ENCODE peak calls at places on chromosomes 12 and 14, in five cellular contexts. P is fibroblast of lung, O is IMR-90, S is mammary epithelial cell, B is neural progenitor cell. J is an unnamed sample.

GRCh38 chr12:96981053-96981452 is 74.0 kb downstream of the NEDD1 start:
- DNase-seq in P (peak; percentile 68), O (peak; percentile 90), S (peak; percentile 46), B (no peak), J (no peak)

GRCh38 chr14:96208739-96209138 is 4.1 kb downstream of the BDKRB2 start:
- DNase-seq in P (no peak), O (no peak), S (no peak), B (no peak), J (no peak)

GRCh38 chr14:83467811-83468210 is 1934.2 kb upstream of the SEL1L start:
- DNase-seq in P (no peak), O (peak; percentile 27), S (no peak), B (no peak), J (no peak)

GRCh38 chr12:75944097-75944904 is 87.3 kb downstream of the PHLDA1 start:
- DNase-seq in P (peak; percentile 88), O (peak; percentile 95), S (peak; percentile 93), B (no peak), J (no peak)

GRCh38 chr12:42643881-42644579 is 54.5 kb upstream of the PRICKLE1 start:
- DNase-seq in P (no peak), O (no peak), S (no peak), B (no peak), J (no peak)

GRCh38 chr12:70052476-70052875 is 190.8 kb upstream of the CNOT2 start:
- DNase-seq in P (no peak), O (no peak), S (no peak), B (no peak), J (no peak)

GRCh38 chr12:116048886-116049285 is 228.6 kb downstream of the MED13L start:
- DNase-seq in P (no peak), O (no peak), S (no peak), B (no peak), J (no peak)

GRCh38 chr12:85627584-85627983 is 208.6 kb downstream of the RASSF9 start:
- DNase-seq in P (peak; percentile 28), O (peak; percentile 92), S (peak; percentile 79), B (no peak), J (no peak)

GRCh38 chr14:81450100-81450531 is 50.0 kb upstream of the STON2 start:
- DNase-seq in P (peak; percentile 38), O (no peak), S (no peak), B (peak; percentile 28), J (no peak)

GRCh38 chr12:79055926-79056674 is 191.5 kb downstream of the SYT1 start:
- DNase-seq in P (peak; percentile 63), O (peak; percentile 92), S (peak; percentile 82), B (no peak), J (no peak)

GRCh38 chr14:71060795-71061455 is 153.7 kb downstream of the PCNX1 start:
- DNase-seq in P (no peak), O (peak; percentile 44), S (no peak), B (no peak), J (no peak)

GRCh38 chr14:42192659-42193425 is 586.2 kb downstream of the LRFN5 start:
- DNase-seq in P (peak; percentile 99), O (peak; percentile 98), S (peak; percentile 66), B (no peak), J (no peak)

GRCh38 chr14:89977668-89978067 is 21.9 kb downstream of the TDP1 start:
- DNase-seq in P (no peak), O (no peak), S (no peak), B (no peak), J (no peak)

GRCh38 chr14:99262977-99263448 is 9.0 kb downstream of the BCL11B start:
- DNase-seq in P (no peak), O (no peak), S (no peak), B (no peak), J (no peak)

GRCh38 chr14:81331229-81332026 is 68.7 kb downstream of the STON2 start:
- DNase-seq in P (no peak), O (no peak), S (peak; percentile 29), B (peak; percentile 48), J (no peak)

GRCh38 chr12:54128466-54128865 is 60.3 kb downstream of the SMUG1 start:
- DNase-seq in P (no peak), O (no peak), S (no peak), B (peak; percentile 60), J (no peak)

GRCh38 chr12:29796823-29797263 is 13.1 kb upstream of the TMTC1 start:
- DNase-seq in P (peak; percentile 97), O (peak; percentile 97), S (peak; percentile 81), B (peak; percentile 55), J (peak; percentile 22)

GRCh38 chr14:44962573-44963528 is 861 bp downstream of the TOGARAM1 start:
- DNase-seq in P (peak; percentile 50), O (peak; percentile 54), S (peak; percentile 38), B (peak; percentile 66), J (peak; percentile 60)

GRCh38 chr12:42670719-42671118 is 81.2 kb upstream of the PRICKLE1 start:
- DNase-seq in P (no peak), O (no peak), S (no peak), B (no peak), J (no peak)

GRCh38 chr12:54749191-54749818 is 101.1 kb upstream of the DCD start:
- DNase-seq in P (peak; percentile 59), O (peak; percentile 47), S (peak; percentile 28), B (peak; percentile 62), J (peak; percentile 26)

GRCh38 chr14:103188691-103189480 is 65.6 kb downstream of the TNFAIP2 start:
- DNase-seq in P (no peak), O (no peak), S (no peak), B (peak; percentile 36), J (peak; percentile 45)

GRCh38 chr14:95339301-95339865 is 19.7 kb upstream of the CLMN start:
- DNase-seq in P (no peak), O (no peak), S (no peak), B (no peak), J (peak; percentile 84)

GRCh38 chr12:13130981-13131380 is 27.5 kb upstream of the GSG1 start:
- DNase-seq in P (no peak), O (no peak), S (no peak), B (no peak), J (no peak)

GRCh38 chr12:113048716-113049127 is 7.8 kb upstream of the DTX1 start:
- DNase-seq in P (peak; percentile 71), O (peak; percentile 51), S (peak; percentile 32), B (peak; percentile 85), J (peak; percentile 71)

GRCh38 chr12:124130717-124131670 is 158.0 kb downstream of the ZNF664 start:
- DNase-seq in P (no peak), O (no peak), S (no peak), B (no peak), J (peak; percentile 24)

GRCh38 chr12:91133871-91134270 is 22.6 kb upstream of the LUM start:
- DNase-seq in P (peak; percentile 66), O (peak; percentile 91), S (peak; percentile 28), B (no peak), J (no peak)

GRCh38 chr14:54672688-54673087 is 105.8 kb downstream of the SAMD4A start:
- DNase-seq in P (no peak), O (no peak), S (no peak), B (no peak), J (no peak)
- H3K4me3 ChIP-seq in P (no peak overlapping the region), O (no peak overlapping the region), S (no peak overlapping the region), B (no peak overlapping the region), J (no peak overlapping the region)

DNA sequence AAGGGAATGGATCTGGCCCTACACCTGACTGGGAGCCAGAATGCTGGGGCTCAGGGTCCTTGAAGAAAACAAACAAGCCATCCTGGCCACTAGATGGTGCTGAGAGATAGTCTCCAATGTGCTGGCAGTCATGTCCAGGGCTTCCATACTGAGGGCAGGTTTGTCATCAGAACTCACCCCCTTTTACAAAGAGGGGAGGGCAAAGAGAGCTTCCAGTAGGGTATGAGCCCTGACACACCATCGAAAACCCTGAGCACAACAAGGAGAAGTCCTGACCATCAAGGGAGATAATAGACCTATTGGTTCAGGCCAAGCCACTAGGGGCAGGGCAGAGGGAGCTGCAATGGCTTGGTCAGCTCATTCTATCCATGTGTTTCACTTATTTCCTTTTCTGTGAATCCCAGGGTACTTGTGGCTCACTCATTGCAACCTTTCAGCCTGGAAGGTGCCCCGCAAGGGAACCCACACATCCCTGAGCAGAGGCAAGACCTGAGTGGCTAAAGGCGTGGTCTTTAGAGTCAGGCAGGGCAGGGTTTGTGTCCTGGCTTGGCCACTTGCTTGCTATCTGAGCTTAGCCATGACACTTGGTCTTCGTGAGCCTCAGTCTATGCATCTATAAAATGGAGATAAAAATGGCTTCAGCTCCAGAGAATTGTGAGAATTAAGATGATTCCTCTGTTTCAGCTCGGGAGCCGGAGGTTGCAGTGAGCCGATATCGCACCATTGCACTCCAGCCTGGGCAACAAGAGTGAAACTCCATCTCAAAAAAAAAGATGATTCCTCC is 6.2 kb upstream of the PLEKHH1 start:
- DNase-seq in P (peak; percentile 53), O (peak; percentile 45), S (peak; percentile 51), B (peak; percentile 68), J (peak; percentile 70)
- TF ChIP-seq CTCF in P (peak; percentile 67), O (peak; percentile 53), S (peak; percentile 73), B (peak; percentile 88), J (peak; percentile 69)

DNA sequence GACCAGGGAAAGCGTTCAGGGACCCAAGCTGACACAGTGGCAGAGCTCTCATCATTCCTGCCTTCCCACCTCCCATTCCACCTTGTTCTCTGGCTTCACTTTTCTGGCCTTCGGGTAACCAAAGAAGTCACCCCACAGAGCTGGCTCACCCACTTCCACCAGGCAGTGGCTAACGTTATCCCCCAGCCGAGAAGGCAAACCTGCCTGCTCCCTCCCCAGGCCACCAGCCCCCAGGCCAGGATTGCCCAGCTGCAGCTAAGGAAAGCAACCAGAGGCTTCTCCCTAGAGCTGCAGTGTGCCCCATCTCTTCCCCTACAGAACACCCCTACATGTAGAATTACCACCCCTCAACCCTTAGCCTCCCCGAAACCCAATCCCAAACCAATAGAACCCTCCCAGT is 22.2 kb downstream of the CCDC88C start:
- DNase-seq in P (no peak), O (no peak), S (no peak), B (no peak), J (no peak)
- H3K9ac ChIP-seq in P (no peak overlapping the region), O (no peak overlapping the region), S (no peak overlapping the region), B (no peak overlapping the region), J (no peak overlapping the region)

DNA sequence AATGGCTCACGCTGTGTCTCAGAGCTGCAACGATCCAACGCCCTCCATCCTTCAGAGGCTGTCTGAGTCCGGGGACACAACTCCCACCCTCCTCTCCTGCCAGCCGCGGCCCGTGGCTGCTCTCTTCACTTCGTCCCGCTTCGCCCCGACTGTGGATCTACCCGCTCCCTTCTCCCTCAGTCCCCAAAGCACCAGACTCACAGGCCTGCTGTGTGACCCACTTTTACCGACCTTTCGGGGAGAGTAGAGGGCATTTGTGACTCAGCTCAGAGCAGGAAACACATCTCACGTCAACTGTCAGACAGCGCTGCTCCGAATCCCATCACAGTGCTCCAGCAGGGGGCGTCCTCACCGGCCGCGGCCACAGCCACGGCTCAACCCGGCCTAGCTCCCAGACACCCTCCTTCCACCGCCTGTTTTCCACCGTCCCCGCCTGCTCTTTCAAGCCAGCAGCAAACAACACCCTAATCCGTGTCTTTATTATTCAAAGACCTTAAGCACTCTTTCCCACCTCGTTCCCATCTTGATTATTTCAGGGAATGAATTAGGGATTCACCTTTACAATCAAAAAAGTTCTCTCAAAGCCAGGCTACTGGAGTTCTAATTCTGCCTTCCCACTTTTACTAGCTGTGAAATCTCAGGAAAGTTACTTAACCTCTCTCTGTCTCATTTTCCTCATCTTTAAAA is 5.0 kb upstream of the AQP2 start:
- DNase-seq in P (peak; percentile 79), O (peak; percentile 79), S (peak; percentile 67), B (peak; percentile 88), J (peak; percentile 86)
- H3K4me3 ChIP-seq in P (no peak overlapping the region), O (no peak overlapping the region), S (no peak overlapping the region), B (peak overlapping the region; percentile 42), J (no peak overlapping the region)

J was measured in colonic mucosa.